ENCODE peak calls at places on chromosome 22, in nine cellular contexts. One of them, this sample, is unnamed.

GRCh38 chr22:37012262-37012904 is 6.9 kb downstream of the TST start:
- DNase-seq in heart right ventricle: peak
- DNase-seq in breast epithelium: no peak
- DNase-seq in AG04450: no peak
- DNase-seq in upper lobe of right lung: no peak
- DNase-seq in left ventricle myocardium inferior: peak
- DNase-seq in HepG2: no peak
- DNase-seq in SK-N-SH: no peak
- DNase-seq in CD8-positive, alpha-beta memory T cell: no peak
- DNase-seq in this sample: no peak

GRCh38 chr22:21726650-21727049 is 8.9 kb downstream of the YPEL1 start:
- DNase-seq in upper lobe of right lung: no peak
- DNase-seq in breast epithelium: no peak
- DNase-seq in SK-N-SH: peak
- DNase-seq in heart right ventricle: no peak
- DNase-seq in left ventricle myocardium inferior: no peak
- DNase-seq in HepG2: peak
- DNase-seq in AG04450: no peak
- DNase-seq in CD8-positive, alpha-beta memory T cell: peak
- DNase-seq in this sample: no peak

GRCh38 chr22:28345304-28345703 is 334.3 kb downstream of the TTC28 start:
- DNase-seq in upper lobe of right lung: no peak
- DNase-seq in SK-N-SH: no peak
- DNase-seq in AG04450: no peak
- DNase-seq in HepG2: no peak
- DNase-seq in heart right ventricle: no peak
- DNase-seq in left ventricle myocardium inferior: no peak
- DNase-seq in CD8-positive, alpha-beta memory T cell: no peak
- DNase-seq in breast epithelium: no peak
- DNase-seq in this sample: no peak

GRCh38 chr22:39528681-39529486 is 3.7 kb downstream of the RPS19BP1 start:
- DNase-seq in HepG2: peak
- DNase-seq in AG04450: peak
- DNase-seq in breast epithelium: peak
- DNase-seq in heart right ventricle: peak
- DNase-seq in left ventricle myocardium inferior: peak
- DNase-seq in SK-N-SH: peak
- DNase-seq in upper lobe of right lung: peak
- DNase-seq in CD8-positive, alpha-beta memory T cell: peak
- DNase-seq in this sample: peak

GRCh38 chr22:25482091-25482760 is 82.2 kb upstream of the GRK3 start:
- DNase-seq in CD8-positive, alpha-beta memory T cell: no peak
- DNase-seq in upper lobe of right lung: no peak
- DNase-seq in SK-N-SH: peak
- DNase-seq in left ventricle myocardium inferior: no peak
- DNase-seq in breast epithelium: no peak
- DNase-seq in AG04450: no peak
- DNase-seq in heart right ventricle: no peak
- DNase-seq in HepG2: no peak
- DNase-seq in this sample: no peak

GRCh38 chr22:36166518-36167220 is 6.1 kb upstream of the APOL3 start:
- DNase-seq in heart right ventricle: no peak
- DNase-seq in SK-N-SH: no peak
- DNase-seq in breast epithelium: no peak
- DNase-seq in CD8-positive, alpha-beta memory T cell: peak
- DNase-seq in left ventricle myocardium inferior: no peak
- DNase-seq in AG04450: no peak
- DNase-seq in HepG2: no peak
- DNase-seq in upper lobe of right lung: no peak
- DNase-seq in this sample: no peak

GRCh38 chr22:27628891-27629631 is 172.5 kb downstream of the MN1 start:
- DNase-seq in AG04450: no peak
- DNase-seq in SK-N-SH: no peak
- DNase-seq in CD8-positive, alpha-beta memory T cell: no peak
- DNase-seq in breast epithelium: no peak
- DNase-seq in left ventricle myocardium inferior: no peak
- DNase-seq in HepG2: no peak
- DNase-seq in heart right ventricle: no peak
- DNase-seq in upper lobe of right lung: no peak
- DNase-seq in this sample: peak

GRCh38 chr22:47123827-47124442 is 361.5 kb downstream of the TBC1D22A start:
- DNase-seq in HepG2: no peak
- DNase-seq in upper lobe of right lung: peak
- DNase-seq in left ventricle myocardium inferior: no peak
- DNase-seq in SK-N-SH: no peak
- DNase-seq in heart right ventricle: no peak
- DNase-seq in CD8-positive, alpha-beta memory T cell: no peak
- DNase-seq in AG04450: no peak
- DNase-seq in breast epithelium: no peak
- DNase-seq in this sample: no peak

GRCh38 chr22:43128928-43129424 is 14.2 kb downstream of the MCAT start:
- DNase-seq in upper lobe of right lung: no peak
- DNase-seq in CD8-positive, alpha-beta memory T cell: no peak
- DNase-seq in left ventricle myocardium inferior: no peak
- DNase-seq in AG04450: no peak
- DNase-seq in breast epithelium: no peak
- DNase-seq in SK-N-SH: no peak
- DNase-seq in HepG2: no peak
- DNase-seq in heart right ventricle: no peak
- DNase-seq in this sample: no peak

GRCh38 chr22:24433001-24433867 is 5.8 kb downstream of the ADORA2A start:
- DNase-seq in SK-N-SH: peak
- DNase-seq in heart right ventricle: no peak
- DNase-seq in AG04450: no peak
- DNase-seq in breast epithelium: no peak
- DNase-seq in CD8-positive, alpha-beta memory T cell: no peak
- DNase-seq in HepG2: no peak
- DNase-seq in upper lobe of right lung: peak
- DNase-seq in left ventricle myocardium inferior: no peak
- DNase-seq in this sample: no peak

GRCh38 chr22:30159561-30160353 is 79.5 kb downstream of the HORMAD2 start:
- DNase-seq in breast epithelium: no peak
- DNase-seq in CD8-positive, alpha-beta memory T cell: no peak
- DNase-seq in SK-N-SH: no peak
- DNase-seq in upper lobe of right lung: no peak
- DNase-seq in HepG2: peak
- DNase-seq in left ventricle myocardium inferior: no peak
- DNase-seq in heart right ventricle: no peak
- DNase-seq in AG04450: peak
- DNase-seq in this sample: peak

GRCh38 chr22:28716686-28717085 is 24.9 kb downstream of the CHEK2 start:
- DNase-seq in upper lobe of right lung: no peak
- DNase-seq in breast epithelium: no peak
- DNase-seq in AG04450: no peak
- DNase-seq in HepG2: no peak
- DNase-seq in SK-N-SH: no peak
- DNase-seq in left ventricle myocardium inferior: no peak
- DNase-seq in CD8-positive, alpha-beta memory T cell: no peak
- DNase-seq in heart right ventricle: no peak
- DNase-seq in this sample: no peak

GRCh38 chr22:21013742-21014201 is 1.2 kb upstream of the P2RX6 start:
- DNase-seq in upper lobe of right lung: no peak
- DNase-seq in breast epithelium: no peak
- DNase-seq in HepG2: no peak
- DNase-seq in CD8-positive, alpha-beta memory T cell: no peak
- DNase-seq in heart right ventricle: no peak
- DNase-seq in SK-N-SH: no peak
- DNase-seq in AG04450: no peak
- DNase-seq in left ventricle myocardium inferior: no peak
- DNase-seq in this sample: no peak

GRCh38 chr22:40920526-40920925 is 30.7 kb upstream of the RBX1 start:
- DNase-seq in CD8-positive, alpha-beta memory T cell: no peak
- DNase-seq in HepG2: no peak
- DNase-seq in AG04450: no peak
- DNase-seq in left ventricle myocardium inferior: no peak
- DNase-seq in heart right ventricle: no peak
- DNase-seq in upper lobe of right lung: no peak
- DNase-seq in SK-N-SH: no peak
- DNase-seq in breast epithelium: no peak
- DNase-seq in this sample: no peak
- H3K27ac ChIP-seq in CD8-positive, alpha-beta memory T cell: no peak
- H3K27ac ChIP-seq in HepG2: no peak
- H3K27ac ChIP-seq in AG04450: no peak
- H3K27ac ChIP-seq in left ventricle myocardium inferior: no peak
- H3K27ac ChIP-seq in heart right ventricle: no peak
- H3K27ac ChIP-seq in upper lobe of right lung: no peak
- H3K27ac ChIP-seq in SK-N-SH: no peak
- H3K27ac ChIP-seq in breast epithelium: peak
- H3K27ac ChIP-seq in this sample: no peak

DNA sequence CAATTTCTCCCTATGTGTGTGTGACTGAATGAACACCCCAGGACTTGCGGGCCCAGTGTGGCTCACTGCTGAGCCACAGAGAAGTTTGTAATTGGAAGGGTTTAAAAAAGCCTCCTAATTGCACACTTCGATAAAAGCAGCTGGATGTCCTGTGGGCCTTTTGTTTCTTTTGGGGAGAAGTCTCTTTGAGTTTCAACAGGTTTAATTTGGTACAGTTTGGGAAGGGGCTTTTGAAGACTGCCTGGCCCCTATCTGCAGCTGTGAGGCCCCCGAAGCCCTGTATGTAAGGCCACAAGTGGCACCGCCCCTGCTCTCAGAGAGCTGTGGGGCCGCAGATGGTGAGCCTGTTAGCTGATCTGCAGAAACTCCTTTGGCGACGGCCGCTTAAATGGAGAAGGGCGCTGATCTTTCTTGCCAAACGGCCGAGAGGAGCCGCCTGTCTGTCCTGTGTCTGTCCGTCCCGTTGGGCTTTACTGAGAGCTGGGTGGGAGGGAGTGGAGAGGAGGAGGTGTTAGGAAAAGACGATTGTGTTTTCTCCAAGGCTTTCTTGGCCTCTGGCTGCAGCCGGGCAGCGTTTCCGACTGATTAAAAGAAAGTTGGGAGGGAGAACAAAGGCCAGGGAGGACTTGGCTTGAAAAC is 2.1 kb downstream of the FBLN1 start:
- DNase-seq in HepG2: no peak
- DNase-seq in SK-N-SH: peak
- DNase-seq in breast epithelium: no peak
- DNase-seq in left ventricle myocardium inferior: peak
- DNase-seq in AG04450: no peak
- DNase-seq in heart right ventricle: peak
- DNase-seq in upper lobe of right lung: no peak
- DNase-seq in CD8-positive, alpha-beta memory T cell: no peak
- DNase-seq in this sample: no peak
- H3K27ac ChIP-seq in HepG2: peak
- H3K27ac ChIP-seq in SK-N-SH: peak
- H3K27ac ChIP-seq in breast epithelium: peak
- H3K27ac ChIP-seq in left ventricle myocardium inferior: peak
- H3K27ac ChIP-seq in AG04450: peak
- H3K27ac ChIP-seq in heart right ventricle: peak
- H3K27ac ChIP-seq in upper lobe of right lung: peak
- H3K27ac ChIP-seq in CD8-positive, alpha-beta memory T cell: no peak
- H3K27ac ChIP-seq in this sample: peak

GRCh38 chr22:45571089-45571488 is 68.4 kb downstream of the FBLN1 start:
- DNase-seq in heart right ventricle: no peak
- DNase-seq in upper lobe of right lung: no peak
- DNase-seq in HepG2: no peak
- DNase-seq in left ventricle myocardium inferior: no peak
- DNase-seq in breast epithelium: no peak
- DNase-seq in CD8-positive, alpha-beta memory T cell: no peak
- DNase-seq in SK-N-SH: no peak
- DNase-seq in AG04450: no peak
- DNase-seq in this sample: no peak

GRCh38 chr22:45575173-45575572 is 72.5 kb downstream of the FBLN1 start:
- DNase-seq in HepG2: no peak
- DNase-seq in AG04450: no peak
- DNase-seq in CD8-positive, alpha-beta memory T cell: no peak
- DNase-seq in breast epithelium: no peak
- DNase-seq in upper lobe of right lung: no peak
- DNase-seq in SK-N-SH: no peak
- DNase-seq in heart right ventricle: no peak
- DNase-seq in left ventricle myocardium inferior: no peak
- DNase-seq in this sample: no peak

GRCh38 chr22:45575607-45576272 is 73.1 kb downstream of the FBLN1 start:
- DNase-seq in breast epithelium: no peak
- DNase-seq in SK-N-SH: no peak
- DNase-seq in left ventricle myocardium inferior: no peak
- DNase-seq in AG04450: no peak
- DNase-seq in HepG2: no peak
- DNase-seq in CD8-positive, alpha-beta memory T cell: no peak
- DNase-seq in heart right ventricle: no peak
- DNase-seq in upper lobe of right lung: no peak
- DNase-seq in this sample: no peak

GRCh38 chr22:45574069-45574703 is 71.5 kb downstream of the FBLN1 start:
- DNase-seq in SK-N-SH: no peak
- DNase-seq in heart right ventricle: no peak
- DNase-seq in CD8-positive, alpha-beta memory T cell: no peak
- DNase-seq in HepG2: no peak
- DNase-seq in AG04450: no peak
- DNase-seq in left ventricle myocardium inferior: no peak
- DNase-seq in upper lobe of right lung: peak
- DNase-seq in breast epithelium: no peak
- DNase-seq in this sample: no peak

GRCh38 chr22:45572444-45572843 is 69.8 kb downstream of the FBLN1 start:
- DNase-seq in left ventricle myocardium inferior: no peak
- DNase-seq in CD8-positive, alpha-beta memory T cell: no peak
- DNase-seq in upper lobe of right lung: no peak
- DNase-seq in HepG2: no peak
- DNase-seq in SK-N-SH: no peak
- DNase-seq in AG04450: no peak
- DNase-seq in heart right ventricle: no peak
- DNase-seq in breast epithelium: no peak
- DNase-seq in this sample: peak
- H3K27ac ChIP-seq in left ventricle myocardium inferior: no peak
- H3K27ac ChIP-seq in CD8-positive, alpha-beta memory T cell: no peak
- H3K27ac ChIP-seq in upper lobe of right lung: no peak
- H3K27ac ChIP-seq in HepG2: no peak
- H3K27ac ChIP-seq in SK-N-SH: no peak
- H3K27ac ChIP-seq in AG04450: no peak
- H3K27ac ChIP-seq in heart right ventricle: no peak
- H3K27ac ChIP-seq in breast epithelium: no peak
- H3K27ac ChIP-seq in this sample: peak

DNA sequence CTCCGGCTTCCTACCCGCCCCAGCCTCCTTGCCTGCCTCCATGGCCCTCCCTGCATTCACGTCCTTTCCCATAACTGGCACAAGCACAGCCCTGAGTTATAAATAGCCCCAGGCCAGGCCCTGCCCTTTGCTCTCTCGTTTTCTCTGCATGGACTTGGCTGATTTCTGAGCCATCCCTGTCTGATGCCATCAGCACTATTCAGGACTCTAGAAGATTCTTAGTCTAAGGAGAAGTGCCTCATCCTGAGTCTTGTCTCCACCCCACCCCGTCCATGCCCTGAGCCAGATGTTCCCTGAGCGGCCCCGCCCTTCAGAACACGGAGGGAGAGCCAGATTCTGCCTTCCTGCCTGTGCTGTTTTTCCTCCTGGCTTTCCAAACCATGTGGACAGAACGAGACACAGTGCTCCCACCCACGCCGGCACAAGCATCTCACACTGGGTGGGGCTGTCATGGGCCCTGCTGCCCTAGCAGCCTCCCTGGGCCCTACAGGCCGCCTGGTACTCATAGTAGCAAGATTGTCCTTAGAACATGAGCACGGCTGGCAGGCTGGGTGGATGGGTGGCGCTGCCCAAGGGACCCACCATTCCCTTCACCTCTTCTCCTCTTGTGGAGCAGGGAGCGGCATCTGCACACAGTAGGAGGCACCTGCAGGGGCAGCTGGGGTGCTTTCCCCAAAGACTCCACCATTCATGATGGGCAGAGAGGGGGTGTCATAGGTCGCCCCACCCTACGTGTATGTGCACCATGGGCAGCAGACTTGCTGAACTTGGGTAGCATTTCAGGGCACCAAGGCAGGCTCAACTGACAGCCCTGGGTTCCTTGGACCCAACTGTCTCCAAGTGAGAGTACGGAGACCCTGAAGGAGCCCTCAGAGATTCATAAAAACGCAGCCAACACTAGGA is 76.9 kb downstream of the BCR start:
- DNase-seq in SK-N-SH: no peak
- DNase-seq in CD8-positive, alpha-beta memory T cell: no peak
- DNase-seq in AG04450: no peak
- DNase-seq in heart right ventricle: peak
- DNase-seq in breast epithelium: no peak
- DNase-seq in HepG2: no peak
- DNase-seq in left ventricle myocardium inferior: peak
- DNase-seq in upper lobe of right lung: no peak
- DNase-seq in this sample: no peak
- H3K27ac ChIP-seq in SK-N-SH: no peak
- H3K27ac ChIP-seq in CD8-positive, alpha-beta memory T cell: no peak
- H3K27ac ChIP-seq in AG04450: no peak
- H3K27ac ChIP-seq in heart right ventricle: peak
- H3K27ac ChIP-seq in breast epithelium: peak
- H3K27ac ChIP-seq in HepG2: no peak
- H3K27ac ChIP-seq in left ventricle myocardium inferior: peak
- H3K27ac ChIP-seq in upper lobe of right lung: peak
- H3K27ac ChIP-seq in this sample: peak

This sample was measured in epithelial cell of prostate.